ENCODE peak calls at places on chromosomes 13 and 19, in six cellular contexts. D is stomach, F is ovary, H is pancreas, M is uterus, V is SJSA1. Y is an unnamed sample.

GRCh38 chr19:14554382-14554812 is 17.5 kb downstream of the NDUFB7 start:
- DNase-seq in D (no peak), F (no peak), H (no peak), M (no peak), V (no peak), Y (no peak)

GRCh38 chr13:33212396-33212795 is 73.2 kb downstream of the STARD13 start:
- DNase-seq in D (no peak), F (no peak), H (no peak), M (no peak), V (no peak), Y (no peak)

GRCh38 chr13:25253702-25254101 is 33.6 kb downstream of the MTMR6 start:
- DNase-seq in D (no peak), F (no peak), H (no peak), M (no peak), V (no peak), Y (no peak)

GRCh38 chr13:75689686-75690085 is 53.6 kb downstream of the LMO7 start:
- DNase-seq in D (no peak), F (no peak), H (no peak), M (no peak), V (no peak), Y (no peak)

GRCh38 chr19:57245066-57245465 is 4.6 kb downstream of the ZNF805 start:
- DNase-seq in D (no peak), F (no peak), H (no peak), M (no peak), V (peak), Y (no peak)

GRCh38 chr19:16161848-16162247 is 11.5 kb downstream of the CIB3 start:
- DNase-seq in D (no peak), F (no peak), H (no peak), M (no peak), V (no peak), Y (no peak)

GRCh38 chr19:43616306-43616705 is 3.1 kb downstream of the ZNF428 start:
- DNase-seq in D (no peak), F (no peak), H (no peak), M (no peak), V (no peak), Y (no peak)

GRCh38 chr13:20901668-20902437 is 693 bp downstream of the XPO4 start:
- DNase-seq in D (no peak), F (peak), H (peak), M (no peak), V (peak), Y (peak)

GRCh38 chr13:20311022-20311421 is 78.9 kb upstream of the GJB6 start:
- DNase-seq in D (no peak), F (no peak), H (no peak), M (no peak), V (no peak), Y (no peak)

GRCh38 chr13:59744747-59745394 is 418.9 kb downstream of the DIAPH3 start:
- DNase-seq in D (no peak), F (no peak), H (no peak), M (no peak), V (no peak), Y (no peak)

GRCh38 chr13:95579303-95579702 is 26.8 kb downstream of the CLDN10 start:
- DNase-seq in D (no peak), F (no peak), H (no peak), M (no peak), V (no peak), Y (no peak)

GRCh38 chr19:55638864-55639359 is 1.9 kb upstream of the ZNF580 start:
- DNase-seq in D (no peak), F (no peak), H (peak), M (no peak), V (no peak), Y (no peak)

GRCh38 chr19:38183227-38183914 is 40.7 kb downstream of the DPF1 start:
- DNase-seq in D (no peak), F (peak), H (no peak), M (peak), V (no peak), Y (peak)

GRCh38 chr19:30609656-30610270 is 237.6 kb downstream of the ZNF536 start:
- DNase-seq in D (no peak), F (no peak), H (no peak), M (no peak), V (no peak), Y (no peak)

GRCh38 chr19:58044391-58044790 is 10.6 kb downstream of the ZSCAN1 start:
- DNase-seq in D (no peak), F (no peak), H (no peak), M (no peak), V (no peak), Y (no peak)

GRCh38 chr19:40907968-40908735 is 26.1 kb upstream of the CYP2A7 start:
- DNase-seq in D (no peak), F (peak), H (no peak), M (no peak), V (no peak), Y (no peak)

GRCh38 chr13:48235100-48235813 is 2.3 kb downstream of the ITM2B start:
- DNase-seq in D (peak), F (no peak), H (peak), M (no peak), V (no peak), Y (no peak)

GRCh38 chr19:49387936-49388372 is at the start of gene KASH5:
- DNase-seq in D (peak), F (peak), H (peak), M (peak), V (no peak), Y (peak)

GRCh38 chr19:5313307-5313706 is 27.3 kb downstream of the PTPRS start:
- DNase-seq in D (peak), F (peak), H (no peak), M (no peak), V (no peak), Y (no peak)

DNA sequence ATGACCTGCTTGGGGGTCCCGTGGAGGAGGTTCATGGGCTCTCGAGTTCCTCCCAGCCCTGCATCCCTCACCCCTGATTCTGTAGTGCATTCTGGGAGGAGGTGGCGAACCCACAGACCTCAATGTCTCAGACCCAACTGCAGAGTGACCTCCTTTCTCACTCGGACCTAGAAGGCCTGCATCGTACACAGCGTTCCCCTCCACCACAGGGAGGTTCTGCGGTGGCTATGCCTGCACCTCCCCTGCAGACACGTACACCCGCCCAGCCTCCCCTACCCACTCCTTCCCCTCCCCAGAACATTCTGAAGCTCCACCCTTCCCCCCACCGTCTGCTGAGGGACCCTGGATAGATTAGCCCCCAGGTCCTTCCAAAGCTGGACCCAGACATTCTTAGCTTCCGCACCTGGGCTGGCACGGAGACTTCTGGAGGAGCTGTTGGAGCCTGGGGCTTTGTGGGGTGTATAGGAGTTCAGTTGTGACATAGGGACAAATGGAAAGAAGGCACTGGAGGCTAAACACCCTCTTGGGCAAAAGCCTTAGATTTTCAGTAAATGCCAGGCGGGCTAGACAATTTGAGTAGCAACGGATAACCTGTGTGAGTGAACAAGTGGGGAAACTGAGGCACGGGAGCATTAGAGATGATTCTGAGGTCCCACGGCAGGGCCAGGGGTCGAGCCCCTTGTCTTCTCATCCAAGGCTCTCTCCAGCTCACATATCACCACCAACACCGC is 455 bp upstream of the FSD1 start:
- DNase-seq in D (no peak), F (no peak), H (no peak), M (no peak), V (no peak), Y (no peak)
- H3K4me3 ChIP-seq in D (peak), F (no peak), H (no peak), M (no peak), V (peak), Y (peak)

GRCh38 chr13:23432589-23432988 is 913 bp downstream of the SACS start:
- DNase-seq in D (no peak), F (no peak), H (no peak), M (no peak), V (no peak), Y (no peak)
- H3K4me3 ChIP-seq in D (peak), F (peak), H (peak), M (no peak), V (peak), Y (peak)

DNA sequence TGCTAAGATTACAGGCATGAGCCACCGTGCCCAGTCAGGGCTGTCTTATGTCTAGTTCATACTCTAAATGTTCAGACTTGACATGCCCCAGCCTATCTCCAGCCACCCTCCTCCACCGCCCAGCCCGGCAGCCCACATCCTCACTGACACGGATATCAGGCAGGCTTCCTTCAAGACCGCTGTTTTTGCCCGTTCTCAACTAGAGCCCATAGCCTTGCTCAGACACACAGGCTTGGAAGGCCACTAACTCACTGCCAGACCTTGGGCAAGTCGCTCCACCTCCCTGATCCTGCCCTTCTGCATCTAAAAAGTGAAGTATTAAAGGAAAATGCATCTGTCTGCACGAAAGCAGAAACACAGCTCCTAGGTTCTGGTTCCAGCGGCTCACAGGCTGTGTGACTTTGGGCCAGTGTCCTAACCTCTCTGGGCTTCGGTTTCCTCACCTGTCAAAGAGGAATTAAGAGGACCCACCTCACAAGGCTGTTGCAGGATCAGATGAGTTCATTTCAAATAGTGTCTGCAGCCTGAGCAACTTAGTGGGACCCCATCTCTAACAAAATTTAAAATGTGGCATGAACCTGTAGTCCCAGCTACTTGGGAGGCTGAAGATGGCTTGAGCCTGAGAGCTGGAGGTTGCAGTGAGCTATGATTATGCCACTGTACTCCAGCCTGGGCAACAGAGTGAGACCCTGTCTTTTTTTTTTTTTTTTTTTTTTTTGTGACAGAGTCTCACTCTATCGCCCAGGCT is 14.5 kb upstream of the CERS4 start:
- DNase-seq in D (peak), F (no peak), H (no peak), M (no peak), V (no peak), Y (no peak)
- H3K4me3 ChIP-seq in D (no peak), F (no peak), H (no peak), M (no peak), V (no peak), Y (peak)

DNA sequence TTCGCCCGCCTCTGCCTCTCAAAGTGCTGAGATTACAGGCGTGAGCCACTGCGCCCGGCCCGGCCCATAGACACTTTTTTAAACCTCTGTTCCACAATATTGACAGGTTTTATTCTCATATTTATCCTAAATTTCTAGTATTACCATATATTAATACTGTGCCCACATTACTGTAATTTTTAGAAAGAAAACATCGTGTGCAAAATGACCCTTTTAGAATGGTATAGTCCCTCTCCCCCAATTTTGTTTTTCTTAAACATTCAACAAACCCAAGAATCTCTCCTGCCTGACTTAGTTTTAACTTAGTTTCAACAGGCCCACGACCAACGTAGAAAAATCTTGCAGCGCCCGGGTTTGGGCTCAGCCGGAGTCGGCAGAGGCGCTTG is 9.1 kb downstream of the CDX2 start:
- DNase-seq in D (no peak), F (no peak), H (no peak), M (no peak), V (no peak), Y (no peak)
- H3K4me3 ChIP-seq in D (peak), F (no peak), H (peak), M (no peak), V (no peak), Y (peak)

GRCh38 chr19:1875646-1876493 is 9.4 kb downstream of the ABHD17A start:
- DNase-seq in D (peak), F (peak), H (peak), M (peak), V (peak), Y (peak)

GRCh38 chr19:1872807-1873523 is 9.6 kb upstream of the KLF16 start:
- DNase-seq in D (no peak), F (no peak), H (no peak), M (peak), V (no peak), Y (no peak)

GRCh38 chr19:1871630-1872029 is 8.3 kb upstream of the KLF16 start:
- DNase-seq in D (no peak), F (no peak), H (no peak), M (no peak), V (no peak), Y (no peak)

GRCh38 chr19:1874554-1875185 is 10.6 kb downstream of the ABHD17A start:
- DNase-seq in D (no peak), F (no peak), H (peak), M (no peak), V (no peak), Y (no peak)

GRCh38 chr19:1873524-1874473 is 10.4 kb upstream of the KLF16 start:
- DNase-seq in D (peak), F (peak), H (peak), M (peak), V (no peak), Y (peak)
- H3K4me3 ChIP-seq in D (peak), F (peak), H (peak), M (peak), V (peak), Y (peak)

DNA sequence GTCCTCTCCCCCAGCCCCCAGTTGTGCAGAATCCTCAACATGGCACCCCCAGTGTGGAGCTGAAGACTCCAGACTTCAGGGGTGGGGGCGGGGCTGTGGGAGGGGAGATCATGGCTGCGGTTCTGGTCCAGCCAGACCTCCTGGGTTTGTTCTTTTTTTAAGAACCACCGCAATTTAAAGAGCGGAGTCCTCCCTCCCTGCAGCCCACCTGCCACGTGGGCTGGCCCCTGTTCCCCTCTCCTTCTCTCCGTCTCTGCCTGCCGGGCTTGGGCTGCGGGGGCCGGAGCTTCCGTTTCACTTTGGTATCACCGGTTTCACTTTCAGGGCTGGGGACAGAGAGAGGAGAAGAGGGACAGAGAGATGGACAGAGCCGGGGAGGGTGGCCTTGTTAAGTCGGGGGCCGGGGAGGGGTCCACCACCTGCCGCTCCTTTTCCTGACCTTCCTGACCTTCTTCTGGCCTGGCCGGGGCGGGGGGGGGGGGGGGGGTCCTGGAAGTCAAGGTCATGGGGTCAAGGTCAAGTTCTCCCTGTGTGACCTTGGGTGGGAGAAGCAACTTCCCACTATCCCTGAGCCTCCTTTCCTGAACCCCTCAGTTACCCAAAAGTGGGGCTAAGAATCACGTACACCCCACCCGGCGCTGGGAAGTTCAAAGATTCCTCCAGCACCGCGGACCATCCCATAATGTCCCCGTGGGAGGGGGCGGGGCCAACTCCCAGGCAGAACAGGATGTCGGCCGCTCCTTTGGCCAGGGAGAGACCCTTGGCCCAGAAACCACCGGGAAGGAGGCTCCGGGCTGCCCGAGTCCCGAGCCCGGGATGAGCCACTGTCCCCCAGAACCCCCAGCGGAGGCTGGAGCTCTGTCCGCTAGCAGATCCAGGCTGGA is 11.3 kb upstream of the ZBTB7A start:
- DNase-seq in D (peak), F (peak), H (no peak), M (peak), V (no peak), Y (peak)
- H3K4me3 ChIP-seq in D (peak), F (peak), H (peak), M (peak), V (peak), Y (peak)

GRCh38 chr19:13208131-13208963 is 58.1 kb downstream of the IER2 start:
- DNase-seq in D (peak), F (peak), H (no peak), M (peak), V (no peak), Y (peak)
- H3K4me3 ChIP-seq in D (peak), F (peak), H (no peak), M (peak), V (peak), Y (peak)

GRCh38 chr19:4084547-4084877 is 17.8 kb upstream of the ZBTB7A start:
- DNase-seq in D (no peak), F (no peak), H (no peak), M (no peak), V (no peak), Y (no peak)
- H3K4me3 ChIP-seq in D (peak), F (no peak), H (no peak), M (no peak), V (no peak), Y (peak)

GRCh38 chr13:27483421-27483820 is 33.1 kb upstream of the MTIF3 start:
- DNase-seq in D (no peak), F (no peak), H (no peak), M (no peak), V (no peak), Y (no peak)
- H3K4me3 ChIP-seq in D (no peak), F (no peak), H (no peak), M (no peak), V (no peak), Y (no peak)

GRCh38 chr19:51749979-51750378 is 1.7 kb downstream of the FPR1 start:
- DNase-seq in D (no peak), F (no peak), H (no peak), M (no peak), V (no peak), Y (no peak)
- H3K4me3 ChIP-seq in D (no peak), F (no peak), H (no peak), M (no peak), V (no peak), Y (no peak)